ENCODE peak calls at places on chromosome 17, in five cellular contexts. R, E, Q, I and G are unnamed samples.

GRCh38 chr17:5837055-5837491 is 233.1 kb upstream of the WSCD1 start:
- DNase-seq in E (peak), I (no peak), Q (no peak), R (peak), G (peak)

GRCh38 chr17:50902768-50903353 is 36.7 kb upstream of the TOB1 start:
- DNase-seq in R (no peak), I (no peak), E (no peak), Q (no peak), G (no peak)

GRCh38 chr17:31484821-31485220 is 93.3 kb downstream of the RAB11FIP4 start:
- DNase-seq in R (no peak), I (no peak), Q (no peak), E (no peak), G (no peak)

GRCh38 chr17:48636177-48637018 is 10.2 kb upstream of the HOXB9 start:
- DNase-seq in E (no peak), Q (peak), R (no peak), I (no peak), G (peak)

GRCh38 chr17:42275527-42276358 is 448 bp downstream of the STAT5B start:
- DNase-seq in Q (peak), I (no peak), E (no peak), R (peak), G (peak)

GRCh38 chr17:65696739-65697394 is 135.4 kb upstream of the AXIN2 start:
- DNase-seq in I (no peak), R (peak), E (no peak), Q (no peak), G (no peak)

GRCh38 chr17:49197346-49197998 is 12.9 kb downstream of the GNGT2 start:
- DNase-seq in R (peak), I (no peak), Q (no peak), E (peak), G (no peak)

GRCh38 chr17:47275245-47275984 is 21.8 kb downstream of the ITGB3 start:
- DNase-seq in I (no peak), R (no peak), E (peak), Q (no peak), G (no peak)

GRCh38 chr17:59074494-59074893 is 32.2 kb downstream of the TRIM37 start:
- DNase-seq in E (peak), R (no peak), I (no peak), Q (no peak), G (no peak)

GRCh38 chr17:38874505-38875419 is 4.9 kb downstream of the LASP1 start:
- DNase-seq in E (no peak), Q (no peak), R (no peak), I (peak), G (no peak)